ENCODE peak calls at places on chromosome 3, in nine cellular contexts. O, F, Q, Z, A, B, U, X and V are unnamed samples.

GRCh38 chr3:185290266-185290665 is 36.4 kb upstream of the EHHADH start:
- ATAC-seq in O (no peak), F (no peak), Q (no peak), Z (no peak), A (peak), B (peak), U (peak), X (peak), V (no peak)

GRCh38 chr3:63141-63845 is 133.3 kb upstream of the CHL1 start:
- ATAC-seq in O (no peak), F (no peak), Q (peak), Z (no peak), A (no peak), B (no peak), U (no peak), X (no peak), V (peak)

GRCh38 chr3:179958143-179958542 is 78.6 kb downstream of the PEX5L start:
- ATAC-seq in O (no peak), F (no peak), Q (no peak), Z (no peak), A (no peak), B (no peak), U (no peak), X (no peak), V (no peak)

GRCh38 chr3:16510620-16511319 is 2.7 kb downstream of the RFTN1 start:
- ATAC-seq in O (no peak), F (no peak), Q (no peak), Z (no peak), A (no peak), B (no peak), U (peak), X (peak), V (no peak)

GRCh38 chr3:74643636-74644035 is 29.2 kb upstream of the CNTN3 start:
- ATAC-seq in O (peak), F (peak), Q (peak), Z (no peak), A (no peak), B (no peak), U (no peak), X (no peak), V (no peak)

GRCh38 chr3:29701326-29701983 is 420.6 kb downstream of the RBMS3 start:
- ATAC-seq in O (no peak), F (peak), Q (no peak), Z (no peak), A (no peak), B (peak), U (no peak), X (no peak), V (peak)

GRCh38 chr3:170469151-170470062 is 50.7 kb downstream of the CLDN11 start:
- ATAC-seq in O (no peak), F (peak), Q (no peak), Z (no peak), A (peak), B (no peak), U (no peak), X (no peak), V (no peak)

GRCh38 chr3:9876991-9877390 is 3.1 kb downstream of the CIDEC start:
- ATAC-seq in O (no peak), F (no peak), Q (no peak), Z (no peak), A (peak), B (peak), U (peak), X (no peak), V (no peak)

GRCh38 chr3:40846466-40846865 is 321.7 kb downstream of the ZNF621 start:
- ATAC-seq in O (no peak), F (no peak), Q (no peak), Z (no peak), A (no peak), B (no peak), U (no peak), X (no peak), V (no peak)

GRCh38 chr3:43998841-43999805 is 242.6 kb upstream of the TOPAZ1 start:
- ATAC-seq in O (peak), F (peak), Q (no peak), Z (no peak), A (no peak), B (peak), U (peak), X (no peak), V (peak)

GRCh38 chr3:160225181-160226025 is at the start of gene C3orf80:
- ATAC-seq in O (peak), F (peak), Q (peak), Z (peak), A (peak), B (peak), U (peak), X (peak), V (peak)

GRCh38 chr3:177431525-177432255 is 234.4 kb upstream of the TBL1XR1 start:
- ATAC-seq in O (no peak), F (peak), Q (peak), Z (no peak), A (no peak), B (no peak), U (no peak), X (no peak), V (no peak)

GRCh38 chr3:47291158-47291753 is 8.5 kb downstream of the KLHL18 start:
- ATAC-seq in O (no peak), F (no peak), Q (no peak), Z (no peak), A (no peak), B (no peak), U (no peak), X (no peak), V (no peak)

GRCh38 chr3:29754346-29754745 is 473.5 kb downstream of the RBMS3 start:
- ATAC-seq in O (no peak), F (no peak), Q (no peak), Z (no peak), A (no peak), B (peak), U (no peak), X (peak), V (no peak)

GRCh38 chr3:63911395-63911900 is 735 bp downstream of the SCAANT1 start:
- ATAC-seq in O (no peak), F (no peak), Q (no peak), Z (peak), A (peak), B (peak), U (no peak), X (peak), V (peak)

GRCh38 chr3:51961011-51961410 is 5.8 kb downstream of the GPR62 start:
- ATAC-seq in O (no peak), F (no peak), Q (no peak), Z (no peak), A (no peak), B (no peak), U (no peak), X (no peak), V (no peak)

GRCh38 chr3:112392393-112393359 is 59.7 kb downstream of the CD200 start:
- ATAC-seq in O (no peak), F (no peak), Q (no peak), Z (no peak), A (peak), B (peak), U (no peak), X (peak), V (no peak)

GRCh38 chr3:143786229-143787199 is 61.8 kb downstream of the SLC9A9 start:
- ATAC-seq in O (peak), F (no peak), Q (no peak), Z (no peak), A (no peak), B (no peak), U (peak), X (no peak), V (no peak)

GRCh38 chr3:110193114-110193513 is 855.8 kb upstream of the DPPA4 start:
- ATAC-seq in O (no peak), F (no peak), Q (no peak), Z (no peak), A (no peak), B (no peak), U (no peak), X (no peak), V (no peak)

GRCh38 chr3:39190281-39191025 is 1.9 kb downstream of the XIRP1 start:
- ATAC-seq in O (no peak), F (peak), Q (no peak), Z (no peak), A (no peak), B (no peak), U (no peak), X (no peak), V (no peak)

GRCh38 chr3:34268032-34268760 is 469.8 kb downstream of the PDCD6IP start:
- ATAC-seq in O (no peak), F (no peak), Q (no peak), Z (no peak), A (no peak), B (no peak), U (no peak), X (no peak), V (peak)

GRCh38 chr3:72427575-72427974 is 420.7 kb downstream of the SHQ1 start:
- ATAC-seq in O (no peak), F (no peak), Q (no peak), Z (no peak), A (peak), B (no peak), U (peak), X (peak), V (no peak)

GRCh38 chr3:30393079-30393478 is 213.3 kb upstream of the TGFBR2 start:
- ATAC-seq in O (no peak), F (peak), Q (no peak), Z (no peak), A (no peak), B (no peak), U (no peak), X (no peak), V (no peak)

GRCh38 chr3:118228151-118228550 is 806.5 kb downstream of the IGSF11 start:
- ATAC-seq in O (no peak), F (no peak), Q (no peak), Z (no peak), A (no peak), B (no peak), U (no peak), X (no peak), V (peak)

GRCh38 chr3:95738045-95738444 is 1076.3 kb upstream of the EPHA6 start:
- ATAC-seq in O (no peak), F (no peak), Q (no peak), Z (no peak), A (no peak), B (no peak), U (no peak), X (no peak), V (no peak)

GRCh38 chr3:8436667-8437287 is 64.8 kb upstream of the LMCD1 start:
- ATAC-seq in O (peak), F (peak), Q (peak), Z (no peak), A (no peak), B (no peak), U (no peak), X (no peak), V (no peak)

GRCh38 chr3:132135628-132136333 is 101.0 kb upstream of the CPNE4 start:
- ATAC-seq in O (no peak), F (peak), Q (no peak), Z (no peak), A (no peak), B (no peak), U (no peak), X (no peak), V (peak)